ENCODE peak calls at places on chromosomes 5 and 9, in four cellular contexts. K is HT1080, X is spleen, M is NCI-H1436. I is an unnamed sample.

GRCh38 chr9:17414990-17415389 is 163.9 kb upstream of the SH3GL2 start:
- DNase-seq in K (no peak), X (no peak), M (no peak), I (no peak)

GRCh38 chr9:3758816-3759576 is 233.2 kb upstream of the RFX3 start:
- DNase-seq in K (peak; percentile 61), X (no peak), M (no peak), I (peak; percentile 3)

GRCh38 chr5:157100140-157100679 is 8.6 kb downstream of the HAVCR2 start:
- DNase-seq in K (peak; percentile 59), X (no peak), M (no peak), I (peak; percentile 51)

GRCh38 chr5:55276771-55277170 is 30.7 kb downstream of the DHX29 start:
- DNase-seq in K (peak; percentile 32), X (no peak), M (no peak), I (no peak)

GRCh38 chr5:124059200-124059599 is 547.2 kb downstream of the CSNK1G3 start:
- DNase-seq in K (peak; percentile 48), X (no peak), M (no peak), I (peak; percentile 17)

GRCh38 chr5:75052461-75053285 is at the start of gene GCNT4:
- DNase-seq in K (peak; percentile 31), X (peak; percentile 84), M (no peak), I (no peak)

GRCh38 chr5:87170799-87171198 is 96.9 kb upstream of the RASA1 start:
- DNase-seq in K (no peak), X (no peak), M (no peak), I (no peak)

GRCh38 chr5:172533058-172533398 is 78.7 kb upstream of the SH3PXD2B start:
- DNase-seq in K (no peak), X (peak; percentile 45), M (no peak), I (no peak)

GRCh38 chr5:1429066-1429465 is 16.2 kb downstream of the SLC6A3 start:
- DNase-seq in K (no peak), X (peak; percentile 35), M (no peak), I (no peak)